ENCODE peak calls at places on chromosomes 11 and 22, in nine cellular contexts. J is aorta; Y is AG09309; Q is dorsolateral prefrontal cortex; M is NCI-H460; G is CD8-positive, alpha-beta T cell; W is AG04449; F is stimulated activated CD4-positive, alpha-beta T cell treated with anti-CD3 and anti-CD28 coated beads, Interleukin-4, amount 100 ng/mL, for 4 hours; E is body of pancreas. V is an unnamed sample.

GRCh38 chr11:74981888-74982287 is 6.8 kb upstream of the NEU3 start:
- DNase-seq in J (no peak), Y (no peak), Q (no peak), M (no peak), G (no peak), W (no peak), F (no peak), E (no peak), V (no peak)

GRCh38 chr11:114200785-114201184 is 95.4 kb upstream of the NNMT start:
- DNase-seq in J (no peak), Y (no peak), Q (no peak), M (no peak), G (no peak), W (no peak), F (no peak), E (no peak), V (no peak)

GRCh38 chr22:41983516-41983915 is 14.3 kb downstream of the SEPTIN3 start:
- DNase-seq in J (no peak), Y (peak; percentile 69), Q (no peak), M (no peak), G (no peak), W (no peak), F (no peak), E (no peak), V (no peak)

GRCh38 chr22:21105294-21105693 is 59.5 kb downstream of the LRRC74B start:
- DNase-seq in J (no peak), Y (no peak), Q (no peak), M (no peak), G (no peak), W (no peak), F (no peak), E (no peak), V (no peak)

GRCh38 chr11:96257972-96258951 is 84.7 kb downstream of the MAML2 start:
- DNase-seq in J (no peak), Y (no peak), Q (no peak), M (no peak), G (peak; percentile 17), W (no peak), F (peak; percentile 43), E (no peak), V (peak; percentile 23)

GRCh38 chr11:63915961-63916836 is 765 bp downstream of the RCOR2 start:
- DNase-seq in J (no peak), Y (no peak), Q (peak; percentile 74), M (no peak), G (no peak), W (no peak), F (no peak), E (peak; percentile 37), V (no peak)

GRCh38 chr11:116446048-116446399 is 326.8 kb downstream of the BUD13 start:
- DNase-seq in J (no peak), Y (no peak), Q (no peak), M (no peak), G (no peak), W (no peak), F (no peak), E (no peak), V (no peak)

GRCh38 chr11:66438009-66438503 is 592 bp downstream of the MRPL11 start:
- DNase-seq in J (no peak), Y (no peak), Q (no peak), M (no peak), G (no peak), W (no peak), F (no peak), E (no peak), V (no peak)

GRCh38 chr11:10358696-10359095 is 53.8 kb downstream of the ADM start:
- DNase-seq in J (no peak), Y (no peak), Q (no peak), M (no peak), G (no peak), W (no peak), F (no peak), E (no peak), V (no peak)

GRCh38 chr11:72599325-72600117 is 74.7 kb downstream of the PDE2A start:
- DNase-seq in J (no peak), Y (no peak), Q (no peak), M (no peak), G (no peak), W (no peak), F (no peak), E (no peak), V (no peak)

GRCh38 chr22:20781272-20781990 is 7.5 kb downstream of the SERPIND1 start:
- DNase-seq in J (no peak), Y (no peak), Q (no peak), M (peak; percentile 54), G (no peak), W (no peak), F (no peak), E (no peak), V (no peak)

GRCh38 chr11:368414-369335 is 624 bp upstream of the B4GALNT4 start:
- DNase-seq in J (peak; percentile 44), Y (no peak), Q (no peak), M (no peak), G (no peak), W (no peak), F (no peak), E (peak; percentile 32), V (no peak)

GRCh38 chr11:91922846-91923245 is 301.8 kb upstream of the FAT3 start:
- DNase-seq in J (no peak), Y (no peak), Q (no peak), M (no peak), G (no peak), W (no peak), F (no peak), E (no peak), V (no peak)

GRCh38 chr11:77102246-77103210 is at the start of gene OMP:
- DNase-seq in J (peak; percentile 30), Y (no peak), Q (no peak), M (no peak), G (no peak), W (no peak), F (no peak), E (peak; percentile 8), V (no peak)

GRCh38 chr11:47152953-47153950 is 23.4 kb downstream of the ARFGAP2 start:
- DNase-seq in J (peak; percentile 78), Y (no peak), Q (peak; percentile 88), M (peak; percentile 55), G (no peak), W (no peak), F (peak; percentile 37), E (peak; percentile 89), V (peak; percentile 42)

GRCh38 chr22:44819966-44820631 is 67.7 kb downstream of the ARHGAP8 start:
- DNase-seq in J (no peak), Y (no peak), Q (no peak), M (no peak), G (no peak), W (no peak), F (no peak), E (no peak), V (no peak)

GRCh38 chr11:19670030-19670761 is 42.4 kb upstream of the NAV2 start:
- DNase-seq in J (no peak), Y (no peak), Q (no peak), M (peak; percentile 0), G (no peak), W (no peak), F (no peak), E (no peak), V (no peak)

GRCh38 chr11:93528757-93529639 is 14.2 kb downstream of the SMCO4 start:
- DNase-seq in J (no peak), Y (no peak), Q (no peak), M (no peak), G (no peak), W (no peak), F (no peak), E (no peak), V (no peak)

GRCh38 chr11:35145249-35145648 is 6.3 kb downstream of the CD44 start:
- DNase-seq in J (peak; percentile 54), Y (no peak), Q (no peak), M (no peak), G (no peak), W (no peak), F (no peak), E (peak; percentile 46), V (no peak)

GRCh38 chr22:42958937-42959336 is 56.0 kb downstream of the PACSIN2 start:
- DNase-seq in J (no peak), Y (no peak), Q (no peak), M (no peak), G (no peak), W (no peak), F (no peak), E (no peak), V (no peak)

GRCh38 chr11:33829430-33830141 is 55.3 kb upstream of the FBXO3 start:
- DNase-seq in J (peak; percentile 62), Y (peak; percentile 43), Q (peak; percentile 65), M (peak; percentile 59), G (peak; percentile 18), W (peak; percentile 12), F (peak; percentile 19), E (peak; percentile 54), V (peak; percentile 44)

GRCh38 chr11:125085301-125086081 is 22.4 kb downstream of the SLC37A2 start:
- DNase-seq in J (no peak), Y (no peak), Q (no peak), M (no peak), G (no peak), W (no peak), F (no peak), E (no peak), V (no peak)

GRCh38 chr11:79212711-79213110 is 228.1 kb downstream of the TENM4 start:
- DNase-seq in J (no peak), Y (no peak), Q (no peak), M (no peak), G (no peak), W (no peak), F (no peak), E (no peak), V (no peak)

GRCh38 chr22:27386186-27386585 is 415.4 kb downstream of the MN1 start:
- DNase-seq in J (no peak), Y (no peak), Q (no peak), M (no peak), G (no peak), W (no peak), F (no peak), E (no peak), V (no peak)

GRCh38 chr22:38284042-38284402 is 11.2 kb upstream of the TMEM184B start:
- DNase-seq in J (peak; percentile 73), Y (peak; percentile 88), Q (no peak), M (no peak), G (no peak), W (peak; percentile 58), F (no peak), E (peak; percentile 46), V (no peak)

GRCh38 chr22:19554834-19555404 is 30.7 kb upstream of the CLDN5 start:
- DNase-seq in J (no peak), Y (no peak), Q (peak; percentile 12), M (no peak), G (no peak), W (no peak), F (no peak), E (no peak), V (no peak)

GRCh38 chr11:71078482-71078881 is 173.9 kb downstream of the SHANK2 start:
- DNase-seq in J (no peak), Y (no peak), Q (no peak), M (peak; percentile 1), G (no peak), W (no peak), F (no peak), E (no peak), V (no peak)

V was measured in activated CD4-positive, alpha-beta T cell treated with anti-CD3 and anti-CD28 coated beads, Interleukin-2, amount 50 U/mL, for 4 hours.